ENCODE peak calls at places on chromosomes 4 and X, in five cellular contexts. E, J, K, R and D are unnamed samples.

GRCh38 chr4:165580379-165580905 is 201.6 kb downstream of the CPE start:
- DNase-seq in E (no peak), J (no peak), K (peak; percentile 30), R (no peak), D (no peak)

GRCh38 chrX:85243761-85244410 is at the start of the genes SATL1 and ZNF711:
- DNase-seq in E (peak; percentile 73), J (peak; percentile 39), K (peak; percentile 85), R (peak; percentile 26), D (peak; percentile 57)

GRCh38 chr4:66430856-66431255 is 760.6 kb upstream of the EPHA5 start:
- DNase-seq in E (peak; percentile 2), J (no peak), K (peak; percentile 18), R (no peak), D (no peak)

GRCh38 chr4:72974694-72975487 is 94.6 kb downstream of the COX18 start:
- DNase-seq in E (no peak), J (no peak), K (no peak), R (no peak), D (no peak)

GRCh38 chrX:30892591-30892990 is 3.5 kb upstream of the TAB3 start:
- DNase-seq in E (no peak), J (peak; percentile 20), K (peak; percentile 24), R (no peak), D (no peak)

GRCh38 chrX:1334854-1335253 is 1.7 kb upstream of the IL3RA start:
- DNase-seq in E (no peak), J (no peak), K (no peak), R (no peak), D (no peak)

GRCh38 chr4:6705638-6706037 is 4.0 kb downstream of the MRFAP1L1 start:
- DNase-seq in E (no peak), J (no peak), K (no peak), R (no peak), D (no peak)

GRCh38 chr4:16026155-16026761 is 57.6 kb downstream of the PROM1 start:
- DNase-seq in E (peak; percentile 59), J (peak; percentile 34), K (peak; percentile 75), R (no peak), D (no peak)

GRCh38 chrX:42151808-42152207 is 228.5 kb upstream of the CASK start:
- DNase-seq in E (no peak), J (no peak), K (no peak), R (no peak), D (no peak)

DNA sequence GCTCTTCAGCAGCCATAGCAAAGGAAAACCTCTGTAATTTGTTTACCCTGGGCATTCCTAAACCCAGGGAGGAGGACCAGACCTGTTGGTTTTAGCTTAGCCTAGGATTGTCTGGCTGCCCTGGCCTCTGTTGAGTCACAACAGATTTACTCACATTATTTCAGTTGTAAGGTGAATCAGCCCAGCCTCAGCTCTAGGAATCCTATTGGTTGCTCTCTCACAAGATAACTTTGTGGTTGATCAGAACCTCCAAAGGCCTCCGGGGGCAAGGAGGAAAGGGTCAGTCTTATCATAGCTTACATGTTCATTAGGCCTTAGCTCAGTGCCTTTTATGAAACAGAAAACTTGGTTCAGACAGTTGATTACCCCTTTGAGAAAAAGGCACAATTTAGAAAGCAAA is 41.0 kb downstream of the PDK3 start:
- DNase-seq in E (no peak), J (no peak), K (peak; percentile 68), R (no peak), D (no peak)
- H3K27ac ChIP-seq in E (no peak overlapping the region), J (no peak overlapping the region), K (peak overlapping the region; percentile 58), R (no peak overlapping the region), D (no peak overlapping the region)

GRCh38 chr4:3706565-3707422 is 59.4 kb upstream of the ADRA2C start:
- DNase-seq in E (no peak), J (no peak), K (no peak), R (no peak), D (no peak)
- H3K27ac ChIP-seq in E (no peak overlapping the region), J (no peak overlapping the region), K (no peak overlapping the region), R (no peak overlapping the region), D (no peak overlapping the region)

DNA sequence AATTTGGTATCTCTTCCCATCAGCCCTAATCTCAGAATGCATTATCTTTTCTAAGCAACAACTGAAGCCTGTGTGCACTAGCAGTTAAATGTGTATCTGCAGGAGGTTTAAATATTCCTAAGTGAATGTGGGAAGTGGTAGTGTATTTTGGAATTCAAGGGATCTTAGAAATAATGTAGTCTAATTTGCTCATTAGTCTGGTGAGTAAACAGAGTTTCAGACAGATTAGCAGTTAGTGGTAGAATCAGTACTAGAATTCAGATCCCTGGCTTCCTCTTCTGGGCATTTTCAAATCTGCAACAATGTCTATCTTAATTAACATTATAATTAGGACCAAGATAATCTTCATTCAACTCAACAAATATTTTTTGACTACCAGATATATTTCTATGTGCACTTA is 11.7 kb upstream of the CXCL2 start:
- DNase-seq in E (no peak), J (no peak), K (no peak), R (no peak), D (no peak)
- H3K27ac ChIP-seq in E (no peak overlapping the region), J (no peak overlapping the region), K (peak overlapping the region; percentile 33), R (peak overlapping the region; percentile 78), D (peak overlapping the region; percentile 81)

GRCh38 chrX:110086916-110087484 is 84.1 kb downstream of the TMEM164 start:
- DNase-seq in E (no peak), J (no peak), K (peak; percentile 64), R (no peak), D (no peak)

GRCh38 chrX:110082156-110082555 is 79.2 kb downstream of the TMEM164 start:
- DNase-seq in E (no peak), J (peak; percentile 43), K (no peak), R (no peak), D (no peak)

GRCh38 chrX:110081740-110082139 is 78.8 kb downstream of the TMEM164 start:
- DNase-seq in E (no peak), J (peak; percentile 13), K (no peak), R (peak; percentile 18), D (no peak)

GRCh38 chrX:110086162-110086915 is 83.4 kb downstream of the TMEM164 start:
- DNase-seq in E (no peak), J (no peak), K (no peak), R (no peak), D (no peak)

DNA sequence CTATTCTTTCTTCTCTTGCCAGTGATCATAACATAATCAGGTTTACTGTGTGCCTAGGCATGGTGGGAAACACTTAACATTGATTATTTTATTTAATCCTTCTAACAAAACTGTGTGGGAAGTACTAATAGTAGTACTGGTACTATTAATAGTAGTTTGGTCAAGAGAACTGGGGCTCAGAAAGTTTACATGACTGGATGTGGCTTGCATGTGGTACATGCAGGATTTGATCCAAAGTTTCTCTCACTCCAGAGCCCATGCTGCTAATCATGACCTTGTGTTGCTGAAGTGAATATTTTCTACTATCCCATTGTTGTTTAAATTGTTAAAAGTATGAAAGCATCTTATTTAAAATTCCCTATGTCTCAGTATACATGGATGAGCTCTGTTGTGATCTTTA is 78.4 kb downstream of the TMEM164 start:
- DNase-seq in E (no peak), J (no peak), K (no peak), R (no peak), D (no peak)
- H3K27ac ChIP-seq in E (no peak overlapping the region), J (peak overlapping the region; percentile 33), K (no peak overlapping the region), R (peak overlapping the region; percentile 80), D (no peak overlapping the region)

DNA sequence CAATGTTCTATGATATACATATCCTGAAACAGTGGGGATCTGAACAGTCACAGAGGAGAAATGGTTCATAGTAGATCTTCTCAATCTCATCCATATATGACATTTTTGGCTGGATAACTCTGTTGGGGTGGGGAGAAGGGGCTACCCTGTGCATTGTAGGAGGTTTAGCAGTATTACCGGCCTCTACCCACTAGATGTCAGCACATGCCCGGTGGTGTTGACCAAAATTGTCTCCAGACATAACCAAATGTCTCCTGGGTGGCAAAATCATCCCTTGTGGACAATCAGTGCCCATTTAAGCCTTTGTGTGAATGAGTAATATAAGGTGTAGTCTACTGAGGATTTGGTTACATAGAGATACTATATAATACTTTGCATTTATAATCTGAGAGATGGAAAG is 89.9 kb downstream of the PLS3 start:
- DNase-seq in E (peak; percentile 18), J (no peak), K (peak; percentile 59), R (no peak), D (peak; percentile 31)
- H3K27ac ChIP-seq in E (no peak overlapping the region), J (no peak overlapping the region), K (no peak overlapping the region), R (no peak overlapping the region), D (no peak overlapping the region)

GRCh38 chr4:1339489-1339888 is 7.5 kb upstream of the UVSSA start:
- DNase-seq in E (no peak), J (no peak), K (no peak), R (no peak), D (no peak)

GRCh38 chr4:1337951-1338751 is 8.9 kb upstream of the UVSSA start:
- DNase-seq in E (no peak), J (no peak), K (no peak), R (no peak), D (no peak)

GRCh38 chr4:1338752-1339414 is 8.1 kb upstream of the UVSSA start:
- DNase-seq in E (no peak), J (no peak), K (no peak), R (peak; percentile 4), D (no peak)

GRCh38 chr4:1336079-1336478 is 10.9 kb upstream of the UVSSA start:
- DNase-seq in E (no peak), J (no peak), K (no peak), R (no peak), D (no peak)

DNA sequence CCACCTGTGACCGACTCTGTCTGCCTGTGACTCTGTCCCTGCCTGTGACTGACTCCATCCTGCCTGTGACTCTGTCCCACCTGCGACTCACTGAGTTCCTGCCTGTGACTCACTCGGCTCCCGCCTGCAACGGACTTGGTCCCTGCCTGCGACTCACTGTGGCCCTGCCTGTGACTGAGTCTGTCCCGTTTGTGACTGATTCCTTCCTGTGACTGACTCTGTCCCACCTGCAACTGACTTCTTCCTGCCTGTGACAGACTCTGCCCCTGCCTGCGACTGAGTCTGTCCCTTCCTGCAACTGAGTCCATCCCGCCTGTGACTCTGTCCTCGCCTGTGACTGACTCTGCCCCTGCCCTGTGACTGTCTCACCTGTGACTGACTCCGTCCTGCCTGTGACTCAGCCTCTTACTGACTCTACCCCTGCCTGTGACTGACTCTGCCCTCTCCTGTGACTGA is 9.6 kb upstream of the UVSSA start:
- DNase-seq in E (no peak), J (no peak), K (peak; percentile 51), R (no peak), D (no peak)
- H3K27ac ChIP-seq in E (no peak overlapping the region), J (no peak overlapping the region), K (peak overlapping the region; percentile 43), R (no peak overlapping the region), D (no peak overlapping the region)